ENCODE peak calls at places on chromosomes 4 and X, in six cellular contexts. M, K, A, I, D and J are unnamed samples.
A peak's percentile ranks its signal among the peaks of the same experiment; 100 is the strongest.

GRCh38 chr4:112119358-112119783 is 25.9 kb upstream of the FAM241A start:
- DNase-seq in M (peak; percentile 18), K (no peak), A (no peak), I (no peak), D (no peak), J (peak; percentile 24)

GRCh38 chr4:105140684-105141490 is 5.8 kb upstream of the TET2 start:
- DNase-seq in M (peak; percentile 31), K (peak; percentile 33), A (peak; percentile 29), I (no peak), D (no peak), J (peak; percentile 30)

GRCh38 chrX:46573896-46574336 is 351 bp downstream of the CHST7 start:
- DNase-seq in M (peak; percentile 55), K (peak; percentile 72), A (peak; percentile 32), I (peak; percentile 65), D (peak; percentile 21), J (peak; percentile 62)

GRCh38 chr4:156628858-156629257 is 342.7 kb downstream of the PDGFC start:
- DNase-seq in M (no peak), K (no peak), A (no peak), I (no peak), D (no peak), J (no peak)

GRCh38 chr4:158934996-158935669 is 166.3 kb downstream of the FNIP2 start:
- DNase-seq in M (no peak), K (no peak), A (peak; percentile 23), I (no peak), D (no peak), J (no peak)

GRCh38 chr4:135434936-135435335 is 1233.3 kb upstream of the PABPC4L start:
- DNase-seq in M (no peak), K (no peak), A (no peak), I (no peak), D (peak; percentile 58), J (no peak)

GRCh38 chrX:40003071-40003981 is 94.4 kb downstream of the BCOR start:
- DNase-seq in M (no peak), K (no peak), A (no peak), I (no peak), D (no peak), J (no peak)

GRCh38 chr4:106255195-106255594 is 60.8 kb downstream of the TBCK start:
- DNase-seq in M (no peak), K (no peak), A (no peak), I (no peak), D (no peak), J (no peak)

GRCh38 chrX:78315745-78316144 is 11.7 kb downstream of the CYSLTR1 start:
- DNase-seq in M (no peak), K (no peak), A (no peak), I (no peak), D (no peak), J (no peak)

GRCh38 chr4:115711575-115711974 is 598.2 kb upstream of the NDST4 start:
- DNase-seq in M (no peak), K (no peak), A (peak; percentile 14), I (no peak), D (no peak), J (no peak)

GRCh38 chr4:109434007-109434792 is 585 bp downstream of the SEC24B start:
- DNase-seq in M (peak; percentile 41), K (peak; percentile 9), A (peak; percentile 14), I (peak; percentile 52), D (no peak), J (peak; percentile 15)

GRCh38 chr4:79049840-79050520 is 110.7 kb upstream of the PAQR3 start:
- DNase-seq in M (no peak), K (no peak), A (no peak), I (no peak), D (no peak), J (no peak)

GRCh38 chr4:1787411-1788077 is 5.5 kb upstream of the FGFR3 start:
- DNase-seq in M (no peak), K (no peak), A (no peak), I (no peak), D (no peak), J (no peak)

GRCh38 chr4:80134936-80135701 is 62.1 kb upstream of the ANTXR2 start:
- DNase-seq in M (no peak), K (no peak), A (no peak), I (no peak), D (no peak), J (no peak)

GRCh38 chr4:189302719-189303118 is 638.0 kb upstream of the FRG1 start:
- DNase-seq in M (no peak), K (no peak), A (no peak), I (no peak), D (no peak), J (no peak)

GRCh38 chrX:155028192-155028591 is 1.5 kb downstream of the FUNDC2 start:
- DNase-seq in M (no peak), K (no peak), A (no peak), I (no peak), D (no peak), J (no peak)

GRCh38 chr4:8319731-8320385 is 50.3 kb downstream of the HTRA3 start:
- DNase-seq in M (no peak), K (no peak), A (no peak), I (peak; percentile 20), D (no peak), J (no peak)

GRCh38 chr4:163623787-163624186 is 129.3 kb downstream of the TMA16 start:
- DNase-seq in M (no peak), K (no peak), A (no peak), I (no peak), D (no peak), J (no peak)

GRCh38 chr4:115279300-115279699 is 165.9 kb upstream of the NDST4 start:
- DNase-seq in M (no peak), K (no peak), A (no peak), I (no peak), D (no peak), J (no peak)

GRCh38 chrX:49029876-49030275 is 13.3 kb downstream of the TFE3 start:
- DNase-seq in M (no peak), K (no peak), A (no peak), I (no peak), D (no peak), J (no peak)

GRCh38 chrX:110034036-110034435 is 31.1 kb downstream of the TMEM164 start:
- DNase-seq in M (no peak), K (no peak), A (no peak), I (no peak), D (no peak), J (no peak)

GRCh38 chrX:16977771-16978170 is 31.3 kb downstream of the REPS2 start:
- DNase-seq in M (no peak), K (no peak), A (no peak), I (no peak), D (no peak), J (no peak)

GRCh38 chrX:110415440-110416167 is 57.0 kb downstream of the RTL9 start:
- DNase-seq in M (no peak), K (no peak), A (no peak), I (no peak), D (no peak), J (no peak)

GRCh38 chr4:144280688-144281087 is 140.2 kb upstream of the GYPA start:
- DNase-seq in M (no peak), K (no peak), A (no peak), I (no peak), D (no peak), J (no peak)

GRCh38 chrX:134658002-134658401 is 269 bp downstream of the PLAC1 start:
- DNase-seq in M (no peak), K (no peak), A (no peak), I (no peak), D (no peak), J (no peak)

GRCh38 chr4:75137302-75137701 is 204.4 kb downstream of the PARM1 start:
- DNase-seq in M (no peak), K (no peak), A (no peak), I (no peak), D (no peak), J (no peak)

GRCh38 chr4:93066746-93067145 is 761.8 kb upstream of the ATOH1 start:
- DNase-seq in M (no peak), K (no peak), A (no peak), I (no peak), D (no peak), J (no peak)

GRCh38 chr4:56906534-56906933 is 1.2 kb upstream of the REST start:
- DNase-seq in M (no peak), K (no peak), A (peak; percentile 9), I (no peak), D (no peak), J (no peak)

GRCh38 chrX:103584606-103585005 is 709 bp upstream of the TCEAL4 start:
- DNase-seq in M (no peak), K (no peak), A (no peak), I (no peak), D (no peak), J (no peak)

GRCh38 chr4:75733369-75733768 is 9.0 kb downstream of the USO1 start:
- DNase-seq in M (no peak), K (no peak), A (no peak), I (no peak), D (no peak), J (no peak)

GRCh38 chr4:52016985-52017384 is 3.2 kb downstream of the LRRC66 start:
- DNase-seq in M (no peak), K (no peak), A (no peak), I (no peak), D (no peak), J (no peak)

GRCh38 chr4:77819409-77819835 is 254 bp upstream of the CNOT6L start:
- DNase-seq in M (peak; percentile 49), K (no peak), A (no peak), I (no peak), D (no peak), J (peak; percentile 25)

GRCh38 chrX:26651755-26652154 is 435.8 kb downstream of the MAGEB5 start:
- DNase-seq in M (no peak), K (no peak), A (no peak), I (no peak), D (no peak), J (no peak)